ENCODE peak calls at places on chromosomes 11 and 22, in seven cellular contexts. One of them, this sample, is unnamed.
A peak's percentile ranks its signal among the peaks of the same experiment; 100 is the strongest.

GRCh38 chr11:112881461-112881860 is 79.8 kb upstream of the NCAM1 start:
- DNase-seq in lower leg skin: peak; percentile 41
- DNase-seq in pancreas: peak; percentile 62
- DNase-seq in mucosa of descending colon: peak; percentile 25
- DNase-seq in K562: peak; percentile 20
- DNase-seq in choroid plexus epithelial cell: peak; percentile 16
- DNase-seq in body of pancreas: peak; percentile 65
- DNase-seq in this sample: peak; percentile 3

GRCh38 chr11:75214411-75214821 is 26.2 kb upstream of the TPBGL start:
- DNase-seq in pancreas: peak; percentile 85
- DNase-seq in choroid plexus epithelial cell: peak; percentile 87
- DNase-seq in K562: peak; percentile 92
- DNase-seq in lower leg skin: peak; percentile 58
- DNase-seq in mucosa of descending colon: peak; percentile 95
- DNase-seq in body of pancreas: peak; percentile 81
- DNase-seq in this sample: peak; percentile 82

GRCh38 chr11:36399236-36399635 is 103.1 kb downstream of the PRR5L start:
- DNase-seq in choroid plexus epithelial cell: no peak
- DNase-seq in mucosa of descending colon: no peak
- DNase-seq in body of pancreas: no peak
- DNase-seq in pancreas: no peak
- DNase-seq in lower leg skin: no peak
- DNase-seq in K562: no peak
- DNase-seq in this sample: no peak

GRCh38 chr22:20298110-20298802 is 21.6 kb downstream of the DGCR6L start:
- DNase-seq in body of pancreas: no peak
- DNase-seq in pancreas: no peak
- DNase-seq in lower leg skin: no peak
- DNase-seq in choroid plexus epithelial cell: no peak
- DNase-seq in K562: no peak
- DNase-seq in mucosa of descending colon: peak; percentile 10
- DNase-seq in this sample: no peak

GRCh38 chr11:86440305-86440716 is 65.6 kb downstream of the CCDC81 start:
- DNase-seq in lower leg skin: peak; percentile 52
- DNase-seq in mucosa of descending colon: no peak
- DNase-seq in body of pancreas: no peak
- DNase-seq in choroid plexus epithelial cell: peak; percentile 78
- DNase-seq in pancreas: no peak
- DNase-seq in K562: no peak
- DNase-seq in this sample: peak; percentile 76

GRCh38 chr11:18527512-18527911 is 770 bp upstream of the TSG101 start:
- DNase-seq in choroid plexus epithelial cell: peak; percentile 19
- DNase-seq in mucosa of descending colon: no peak
- DNase-seq in lower leg skin: no peak
- DNase-seq in K562: peak; percentile 24
- DNase-seq in body of pancreas: no peak
- DNase-seq in pancreas: no peak
- DNase-seq in this sample: peak; percentile 23

GRCh38 chr11:82085493-82085892 is 648.2 kb downstream of the FAM181B start:
- DNase-seq in mucosa of descending colon: no peak
- DNase-seq in body of pancreas: no peak
- DNase-seq in choroid plexus epithelial cell: no peak
- DNase-seq in lower leg skin: no peak
- DNase-seq in K562: no peak
- DNase-seq in pancreas: no peak
- DNase-seq in this sample: no peak

GRCh38 chr11:65928667-65929066 is 9.4 kb downstream of the DRAP1 start:
- DNase-seq in K562: peak; percentile 52
- DNase-seq in pancreas: no peak
- DNase-seq in mucosa of descending colon: no peak
- DNase-seq in body of pancreas: no peak
- DNase-seq in choroid plexus epithelial cell: no peak
- DNase-seq in lower leg skin: no peak
- DNase-seq in this sample: no peak

GRCh38 chr11:47560431-47560830 is 5.0 kb upstream of the PTPMT1 start:
- DNase-seq in body of pancreas: no peak
- DNase-seq in K562: no peak
- DNase-seq in choroid plexus epithelial cell: peak; percentile 30
- DNase-seq in lower leg skin: no peak
- DNase-seq in mucosa of descending colon: no peak
- DNase-seq in pancreas: no peak
- DNase-seq in this sample: peak; percentile 23

GRCh38 chr11:74634537-74634936 is 42.2 kb downstream of the POLD3 start:
- DNase-seq in choroid plexus epithelial cell: peak; percentile 75
- DNase-seq in K562: peak; percentile 68
- DNase-seq in lower leg skin: no peak
- DNase-seq in pancreas: no peak
- DNase-seq in mucosa of descending colon: no peak
- DNase-seq in body of pancreas: no peak
- DNase-seq in this sample: peak; percentile 42

GRCh38 chr11:129613076-129613475 is 202.6 kb upstream of the TMEM45B start:
- DNase-seq in K562: no peak
- DNase-seq in choroid plexus epithelial cell: peak; percentile 40
- DNase-seq in lower leg skin: no peak
- DNase-seq in pancreas: no peak
- DNase-seq in body of pancreas: no peak
- DNase-seq in mucosa of descending colon: no peak
- DNase-seq in this sample: peak; percentile 21

GRCh38 chr22:36374603-36375024 is 13.2 kb downstream of the MYH9 start:
- DNase-seq in K562: no peak
- DNase-seq in mucosa of descending colon: no peak
- DNase-seq in pancreas: no peak
- DNase-seq in choroid plexus epithelial cell: no peak
- DNase-seq in body of pancreas: no peak
- DNase-seq in lower leg skin: no peak
- DNase-seq in this sample: no peak

GRCh38 chr11:125300791-125301218 is 136.3 kb downstream of the PKNOX2 start:
- DNase-seq in pancreas: no peak
- DNase-seq in lower leg skin: peak; percentile 18
- DNase-seq in choroid plexus epithelial cell: peak; percentile 87
- DNase-seq in mucosa of descending colon: no peak
- DNase-seq in K562: no peak
- DNase-seq in body of pancreas: no peak
- DNase-seq in this sample: peak; percentile 88

GRCh38 chr11:62555464-62556092 is 9.0 kb upstream of the AHNAK start:
- DNase-seq in mucosa of descending colon: peak; percentile 53
- DNase-seq in choroid plexus epithelial cell: peak; percentile 69
- DNase-seq in lower leg skin: no peak
- DNase-seq in body of pancreas: no peak
- DNase-seq in K562: peak; percentile 56
- DNase-seq in pancreas: no peak
- DNase-seq in this sample: no peak

GRCh38 chr11:6345356-6345755 is 25.1 kb upstream of the CAVIN3 start:
- DNase-seq in choroid plexus epithelial cell: no peak
- DNase-seq in K562: no peak
- DNase-seq in body of pancreas: no peak
- DNase-seq in lower leg skin: no peak
- DNase-seq in pancreas: no peak
- DNase-seq in mucosa of descending colon: no peak
- DNase-seq in this sample: peak; percentile 17

GRCh38 chr22:37228106-37229011 is 15.7 kb downstream of the RAC2 start:
- DNase-seq in mucosa of descending colon: no peak
- DNase-seq in choroid plexus epithelial cell: peak; percentile 86
- DNase-seq in body of pancreas: no peak
- DNase-seq in K562: no peak
- DNase-seq in lower leg skin: no peak
- DNase-seq in pancreas: no peak
- DNase-seq in this sample: peak; percentile 37

GRCh38 chr11:103055174-103055890 is 36.6 kb downstream of the DCUN1D5 start:
- DNase-seq in pancreas: no peak
- DNase-seq in body of pancreas: no peak
- DNase-seq in mucosa of descending colon: peak; percentile 14
- DNase-seq in K562: peak; percentile 22
- DNase-seq in lower leg skin: no peak
- DNase-seq in choroid plexus epithelial cell: peak; percentile 76
- DNase-seq in this sample: peak; percentile 64

GRCh38 chr11:42462558-42463310 is 849.1 kb upstream of the API5 start:
- DNase-seq in mucosa of descending colon: no peak
- DNase-seq in lower leg skin: no peak
- DNase-seq in pancreas: no peak
- DNase-seq in choroid plexus epithelial cell: peak; percentile 14
- DNase-seq in K562: no peak
- DNase-seq in body of pancreas: no peak
- DNase-seq in this sample: peak; percentile 7

DNA sequence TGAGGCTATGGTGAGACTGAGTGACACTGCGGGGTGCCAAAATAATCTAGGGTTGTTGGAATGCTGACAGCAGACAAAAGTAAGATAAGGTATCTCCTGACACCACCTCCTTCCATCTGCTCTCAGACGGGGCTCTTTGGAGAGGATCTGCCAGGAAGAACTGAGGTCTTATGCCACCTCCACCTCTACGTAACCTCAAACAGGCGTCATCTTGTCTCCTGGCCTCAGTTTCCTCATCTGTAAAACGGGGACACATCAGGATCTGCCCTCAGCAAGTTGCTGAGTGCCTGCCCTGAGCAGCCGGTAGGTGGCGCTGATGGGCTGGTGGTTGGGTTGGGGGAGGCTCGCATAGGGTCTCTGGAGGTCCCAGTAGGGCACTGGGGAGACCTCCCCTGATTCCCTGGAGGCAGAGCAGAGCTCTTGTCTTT is 1.7 kb upstream of the MYEOV start:
- DNase-seq in choroid plexus epithelial cell: peak; percentile 39
- DNase-seq in lower leg skin: no peak
- DNase-seq in body of pancreas: peak; percentile 43
- DNase-seq in K562: peak; percentile 66
- DNase-seq in mucosa of descending colon: no peak
- DNase-seq in pancreas: peak; percentile 78
- DNase-seq in this sample: peak; percentile 28
- TF ChIP-seq CTCF in choroid plexus epithelial cell: peak; percentile 95
- TF ChIP-seq CTCF in lower leg skin: no peak
- TF ChIP-seq CTCF in body of pancreas: peak; percentile 58
- TF ChIP-seq CTCF in K562: peak; percentile 82
- TF ChIP-seq CTCF in mucosa of descending colon: peak; percentile 70
- TF ChIP-seq CTCF in pancreas: peak; percentile 43
- TF ChIP-seq CTCF in this sample: peak; percentile 95

GRCh38 chr11:15815246-15816209 is 540.8 kb downstream of the SOX6 start:
- DNase-seq in choroid plexus epithelial cell: no peak
- DNase-seq in mucosa of descending colon: peak; percentile 62
- DNase-seq in lower leg skin: no peak
- DNase-seq in K562: no peak
- DNase-seq in body of pancreas: no peak
- DNase-seq in pancreas: no peak
- DNase-seq in this sample: no peak
- H3K4me3 ChIP-seq in choroid plexus epithelial cell: no peak overlapping the region
- H3K4me3 ChIP-seq in mucosa of descending colon: no peak overlapping the region
- H3K4me3 ChIP-seq in lower leg skin: no peak overlapping the region
- H3K4me3 ChIP-seq in K562: no peak overlapping the region
- H3K4me3 ChIP-seq in body of pancreas: no peak overlapping the region
- H3K4me3 ChIP-seq in pancreas: no peak overlapping the region
- H3K4me3 ChIP-seq in this sample: no peak overlapping the region

DNA sequence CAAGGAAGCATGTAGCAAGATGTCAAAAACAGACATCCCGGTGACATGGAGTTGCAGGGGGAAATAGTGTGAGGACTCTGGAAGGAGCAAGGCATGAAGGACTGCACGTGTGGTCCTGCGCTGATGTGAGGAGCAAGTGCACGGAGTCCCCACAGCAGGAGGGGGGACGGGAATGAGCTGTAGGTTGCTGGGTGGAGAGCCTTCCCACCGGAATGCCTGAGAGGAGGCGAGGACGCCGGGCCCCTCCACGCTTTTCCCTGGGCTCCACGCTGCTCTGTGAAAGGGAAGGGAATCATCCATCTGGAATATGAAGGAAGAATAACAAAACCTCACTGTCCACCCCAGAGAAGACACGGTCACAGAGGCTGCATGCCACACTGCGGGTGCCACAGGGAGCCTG is 23.6 kb upstream of the EFCAB6 start:
- DNase-seq in choroid plexus epithelial cell: no peak
- DNase-seq in body of pancreas: no peak
- DNase-seq in K562: no peak
- DNase-seq in mucosa of descending colon: no peak
- DNase-seq in lower leg skin: no peak
- DNase-seq in pancreas: no peak
- DNase-seq in this sample: no peak
- TF ChIP-seq CTCF in choroid plexus epithelial cell: no peak
- TF ChIP-seq CTCF in body of pancreas: no peak
- TF ChIP-seq CTCF in K562: no peak
- TF ChIP-seq CTCF in mucosa of descending colon: no peak
- TF ChIP-seq CTCF in lower leg skin: no peak
- TF ChIP-seq CTCF in pancreas: no peak
- TF ChIP-seq CTCF in this sample: no peak

GRCh38 chr11:122682464-122682863 is 26.9 kb downstream of the UBASH3B start:
- DNase-seq in mucosa of descending colon: no peak
- DNase-seq in K562: no peak
- DNase-seq in lower leg skin: no peak
- DNase-seq in body of pancreas: no peak
- DNase-seq in choroid plexus epithelial cell: no peak
- DNase-seq in pancreas: no peak
- DNase-seq in this sample: no peak

GRCh38 chr11:122678406-122678805 is 22.9 kb downstream of the UBASH3B start:
- DNase-seq in pancreas: no peak
- DNase-seq in K562: no peak
- DNase-seq in mucosa of descending colon: no peak
- DNase-seq in lower leg skin: no peak
- DNase-seq in body of pancreas: no peak
- DNase-seq in choroid plexus epithelial cell: no peak
- DNase-seq in this sample: no peak

GRCh38 chr11:122679441-122679840 is 23.9 kb downstream of the UBASH3B start:
- DNase-seq in mucosa of descending colon: no peak
- DNase-seq in choroid plexus epithelial cell: no peak
- DNase-seq in body of pancreas: no peak
- DNase-seq in pancreas: no peak
- DNase-seq in lower leg skin: no peak
- DNase-seq in K562: no peak
- DNase-seq in this sample: no peak

GRCh38 chr11:122681731-122682130 is 26.2 kb downstream of the UBASH3B start:
- DNase-seq in pancreas: no peak
- DNase-seq in body of pancreas: no peak
- DNase-seq in mucosa of descending colon: no peak
- DNase-seq in K562: no peak
- DNase-seq in lower leg skin: no peak
- DNase-seq in choroid plexus epithelial cell: no peak
- DNase-seq in this sample: no peak

GRCh38 chr11:122681070-122681469 is 25.5 kb downstream of the UBASH3B start:
- DNase-seq in pancreas: no peak
- DNase-seq in K562: no peak
- DNase-seq in mucosa of descending colon: no peak
- DNase-seq in choroid plexus epithelial cell: no peak
- DNase-seq in body of pancreas: no peak
- DNase-seq in lower leg skin: no peak
- DNase-seq in this sample: no peak
- H3K4me3 ChIP-seq in pancreas: no peak overlapping the region
- H3K4me3 ChIP-seq in K562: no peak overlapping the region
- H3K4me3 ChIP-seq in mucosa of descending colon: no peak overlapping the region
- H3K4me3 ChIP-seq in choroid plexus epithelial cell: no peak overlapping the region
- H3K4me3 ChIP-seq in body of pancreas: no peak overlapping the region
- H3K4me3 ChIP-seq in lower leg skin: no peak overlapping the region
- H3K4me3 ChIP-seq in this sample: no peak overlapping the region

This sample was measured in fibroblast of villous mesenchyme.